ENCODE peak calls at places on chromosome 17, in eight cellular contexts. X is T follicular helper cell; Z is substantia nigra; N is lung; R is stimulated activated CD4-positive, alpha-beta T cell treated with anti-CD3 and anti-CD28 coated beads, Interleukin-15, amount 100 ng/mL, for 24 hours; B is T1000; I is IMR-90; H is Jurkat, Clone E6-1. O is an unnamed sample.

GRCh38 chr17:53627511-53627910 is 195.2 kb upstream of the KIF2B start:
- DNase-seq in X (no peak), Z (no peak), N (no peak), R (no peak), B (no peak), I (peak), H (no peak), O (no peak)

GRCh38 chr17:64689106-64689505 is 27.0 kb upstream of the SMURF2 start:
- DNase-seq in X (no peak), Z (no peak), N (no peak), R (no peak), B (no peak), I (no peak), H (no peak), O (no peak)

GRCh38 chr17:41710472-41711090 is 1.6 kb upstream of the GAST start:
- DNase-seq in X (no peak), Z (no peak), N (no peak), R (peak), B (peak), I (peak), H (no peak), O (no peak)

GRCh38 chr17:28711723-28712036 is at the start of gene PROCA1:
- DNase-seq in X (no peak), Z (no peak), N (no peak), R (no peak), B (no peak), I (no peak), H (no peak), O (no peak)

GRCh38 chr17:12963505-12963904 is 54.3 kb downstream of the ELAC2 start:
- DNase-seq in X (no peak), Z (no peak), N (no peak), R (no peak), B (no peak), I (no peak), H (no peak), O (no peak)

GRCh38 chr17:46876353-46876887 is 25.0 kb downstream of the WNT9B start:
- DNase-seq in X (no peak), Z (no peak), N (no peak), R (peak), B (no peak), I (no peak), H (peak), O (no peak)

GRCh38 chr17:60128171-60128859 is 21.5 kb upstream of the CA4 start:
- DNase-seq in X (no peak), Z (no peak), N (peak), R (no peak), B (no peak), I (no peak), H (no peak), O (no peak)

GRCh38 chr17:3917391-3917931 is 1.2 kb upstream of the P2RX1 start:
- DNase-seq in X (no peak), Z (no peak), N (peak), R (no peak), B (peak), I (peak), H (no peak), O (no peak)

GRCh38 chr17:48720263-48721008 is 1.9 kb downstream of the PRAC1 start:
- DNase-seq in X (no peak), Z (no peak), N (no peak), R (no peak), B (no peak), I (no peak), H (no peak), O (no peak)

GRCh38 chr17:57388326-57388725 is 132.0 kb downstream of the MSI2 start:
- DNase-seq in X (no peak), Z (no peak), N (no peak), R (no peak), B (no peak), I (no peak), H (no peak), O (no peak)

GRCh38 chr17:74147436-74147835 is 56.0 kb upstream of the RPL38 start:
- DNase-seq in X (no peak), Z (no peak), N (no peak), R (no peak), B (no peak), I (no peak), H (no peak), O (no peak)

GRCh38 chr17:2227025-2227699 is 76.4 kb downstream of the SMG6 start:
- DNase-seq in X (no peak), Z (no peak), N (no peak), R (no peak), B (no peak), I (no peak), H (no peak), O (no peak)

GRCh38 chr17:27800522-27800921 is at the start of gene NOS2:
- DNase-seq in X (no peak), Z (no peak), N (no peak), R (no peak), B (no peak), I (no peak), H (no peak), O (no peak)

GRCh38 chr17:47694018-47694817 is at the start of gene TBKBP1:
- DNase-seq in X (peak), Z (no peak), N (no peak), R (peak), B (no peak), I (peak), H (no peak), O (no peak)

GRCh38 chr17:69466905-69467630 is 52.6 kb downstream of the MAP2K6 start:
- DNase-seq in X (no peak), Z (no peak), N (no peak), R (no peak), B (peak), I (peak), H (no peak), O (no peak)

GRCh38 chr17:48498168-48498840 is 32.5 kb downstream of the HOXB1 start:
- DNase-seq in X (no peak), Z (no peak), N (no peak), R (no peak), B (no peak), I (no peak), H (no peak), O (no peak)

GRCh38 chr17:72345083-72345482 is 224.3 kb downstream of the SOX9 start:
- DNase-seq in X (no peak), Z (no peak), N (no peak), R (no peak), B (no peak), I (no peak), H (no peak), O (no peak)

GRCh38 chr17:58204796-58205195 is 12.3 kb downstream of the EPX start:
- DNase-seq in X (no peak), Z (no peak), N (no peak), R (no peak), B (no peak), I (no peak), H (no peak), O (no peak)

GRCh38 chr17:33115957-33116680 is 124.5 kb downstream of the SPACA3 start:
- DNase-seq in X (no peak), Z (no peak), N (no peak), R (no peak), B (no peak), I (no peak), H (no peak), O (no peak)

GRCh38 chr17:8122391-8122922 is 1.4 kb downstream of the HES7 start:
- DNase-seq in X (no peak), Z (no peak), N (no peak), R (peak), B (no peak), I (peak), H (no peak), O (no peak)

GRCh38 chr17:47253541-47254402 is at the start of gene ITGB3:
- DNase-seq in X (peak), Z (no peak), N (peak), R (peak), B (peak), I (peak), H (peak), O (no peak)

GRCh38 chr17:19897108-19897854 is 29.5 kb upstream of the ULK2 start:
- DNase-seq in X (no peak), Z (no peak), N (peak), R (no peak), B (no peak), I (no peak), H (no peak), O (no peak)

GRCh38 chr17:49993423-49994037 is 1.5 kb downstream of the DLX3 start:
- DNase-seq in X (no peak), Z (no peak), N (no peak), R (peak), B (no peak), I (no peak), H (no peak), O (no peak)

GRCh38 chr17:73359987-73360410 is 48.2 kb upstream of the CDC42EP4 start:
- DNase-seq in X (no peak), Z (peak), N (peak), R (no peak), B (no peak), I (no peak), H (no peak), O (no peak)

GRCh38 chr17:44972953-44973352 is 4.8 kb upstream of the C1QL1 start:
- DNase-seq in X (no peak), Z (no peak), N (no peak), R (no peak), B (no peak), I (peak), H (no peak), O (no peak)

GRCh38 chr17:18257268-18257681 is 1.3 kb downstream of the FLII start:
- DNase-seq in X (no peak), Z (no peak), N (peak), R (peak), B (no peak), I (no peak), H (no peak), O (no peak)

GRCh38 chr17:40345161-40346034 is 19.1 kb downstream of the GJD3 start:
- DNase-seq in X (no peak), Z (no peak), N (peak), R (peak), B (no peak), I (peak), H (no peak), O (no peak)

GRCh38 chr17:15436399-15437369 is 30.7 kb downstream of the CDRT4 start:
- DNase-seq in X (no peak), Z (peak), N (peak), R (peak), B (peak), I (peak), H (peak), O (no peak)

GRCh38 chr17:47692895-47693666 is 880 bp upstream of the TBKBP1 start:
- DNase-seq in X (no peak), Z (no peak), N (no peak), R (no peak), B (no peak), I (no peak), H (no peak), O (no peak)

GRCh38 chr17:50908860-50909764 is 43.0 kb upstream of the TOB1 start:
- DNase-seq in X (peak), Z (no peak), N (peak), R (peak), B (no peak), I (no peak), H (no peak), O (no peak)

GRCh38 chr17:64112978-64113377 is 17.0 kb downstream of the ERN1 start:
- DNase-seq in X (no peak), Z (no peak), N (no peak), R (no peak), B (no peak), I (peak), H (no peak), O (no peak)

GRCh38 chr17:41639492-41640473 is 15.4 kb upstream of the KRT17 start:
- DNase-seq in X (no peak), Z (no peak), N (no peak), R (no peak), B (no peak), I (peak), H (no peak), O (no peak)

GRCh38 chr17:36920032-36921000 is 17.0 kb upstream of the LHX1 start:
- DNase-seq in X (no peak), Z (no peak), N (no peak), R (peak), B (no peak), I (peak), H (no peak), O (no peak)

GRCh38 chr17:4318186-4318585 is 48.3 kb downstream of the UBE2G1 start:
- DNase-seq in X (no peak), Z (no peak), N (no peak), R (no peak), B (no peak), I (no peak), H (no peak), O (no peak)

GRCh38 chr17:75589919-75590303 is 2.3 kb downstream of the MYO15B start:
- DNase-seq in X (no peak), Z (no peak), N (no peak), R (no peak), B (no peak), I (no peak), H (no peak), O (no peak)

GRCh38 chr17:37841232-37841631 is 83.0 kb upstream of the TBC1D3K start:
- DNase-seq in X (no peak), Z (no peak), N (no peak), R (no peak), B (no peak), I (no peak), H (no peak), O (no peak)